ENCODE peak calls at places on chromosomes 2 and 18, in ten cellular contexts. One of them, this sample, is unnamed.

GRCh38 chr2:226721541-226721940 is 78.1 kb downstream of the IRS1 start:
- DNase-seq in skeletal muscle cell: no peak
- DNase-seq in H54: no peak
- DNase-seq in tibial artery: peak; percentile 44
- DNase-seq in cardiac fibroblast: peak; percentile 66
- DNase-seq in HL-60: no peak
- DNase-seq in B cell: no peak
- DNase-seq in foreskin fibroblast: peak; percentile 81
- DNase-seq in GM20000: no peak
- DNase-seq in omental fat pad: no peak
- DNase-seq in this sample: no peak

GRCh38 chr2:54708584-54709340 is 14.7 kb upstream of the EML6 start:
- DNase-seq in GM20000: no peak
- DNase-seq in HL-60: no peak
- DNase-seq in omental fat pad: no peak
- DNase-seq in B cell: no peak
- DNase-seq in cardiac fibroblast: peak; percentile 24
- DNase-seq in tibial artery: peak; percentile 51
- DNase-seq in foreskin fibroblast: peak; percentile 45
- DNase-seq in skeletal muscle cell: no peak
- DNase-seq in H54: no peak
- DNase-seq in this sample: no peak

GRCh38 chr2:117760916-117761315 is 53.6 kb upstream of the DDX18 start:
- DNase-seq in H54: no peak
- DNase-seq in GM20000: no peak
- DNase-seq in B cell: no peak
- DNase-seq in omental fat pad: no peak
- DNase-seq in skeletal muscle cell: no peak
- DNase-seq in foreskin fibroblast: peak; percentile 8
- DNase-seq in cardiac fibroblast: no peak
- DNase-seq in tibial artery: no peak
- DNase-seq in HL-60: no peak
- DNase-seq in this sample: no peak

GRCh38 chr2:160194351-160194750 is 5.7 kb downstream of the ITGB6 start:
- DNase-seq in skeletal muscle cell: no peak
- DNase-seq in cardiac fibroblast: no peak
- DNase-seq in HL-60: no peak
- DNase-seq in H54: no peak
- DNase-seq in tibial artery: no peak
- DNase-seq in GM20000: no peak
- DNase-seq in B cell: no peak
- DNase-seq in omental fat pad: no peak
- DNase-seq in foreskin fibroblast: peak; percentile 60
- DNase-seq in this sample: no peak

GRCh38 chr18:2654105-2654827 is 1.3 kb upstream of the SMCHD1 start:
- DNase-seq in H54: no peak
- DNase-seq in foreskin fibroblast: no peak
- DNase-seq in HL-60: no peak
- DNase-seq in cardiac fibroblast: no peak
- DNase-seq in skeletal muscle cell: no peak
- DNase-seq in tibial artery: no peak
- DNase-seq in B cell: no peak
- DNase-seq in GM20000: no peak
- DNase-seq in omental fat pad: no peak
- DNase-seq in this sample: no peak

GRCh38 chr2:242040681-242041080 is 171.2 kb downstream of the RTP5 start:
- DNase-seq in omental fat pad: no peak
- DNase-seq in cardiac fibroblast: no peak
- DNase-seq in tibial artery: no peak
- DNase-seq in GM20000: no peak
- DNase-seq in H54: no peak
- DNase-seq in B cell: no peak
- DNase-seq in HL-60: no peak
- DNase-seq in skeletal muscle cell: no peak
- DNase-seq in foreskin fibroblast: no peak
- DNase-seq in this sample: no peak

GRCh38 chr2:234827096-234827860 is 124.5 kb upstream of the SH3BP4 start:
- DNase-seq in H54: no peak
- DNase-seq in omental fat pad: no peak
- DNase-seq in B cell: peak; percentile 14
- DNase-seq in foreskin fibroblast: peak; percentile 55
- DNase-seq in cardiac fibroblast: peak; percentile 43
- DNase-seq in HL-60: no peak
- DNase-seq in GM20000: no peak
- DNase-seq in skeletal muscle cell: no peak
- DNase-seq in tibial artery: no peak
- DNase-seq in this sample: no peak

GRCh38 chr2:141015339-141016047 is 1115.3 kb downstream of the LRP1B start:
- DNase-seq in HL-60: no peak
- DNase-seq in H54: no peak
- DNase-seq in skeletal muscle cell: no peak
- DNase-seq in GM20000: no peak
- DNase-seq in foreskin fibroblast: no peak
- DNase-seq in omental fat pad: no peak
- DNase-seq in B cell: no peak
- DNase-seq in tibial artery: no peak
- DNase-seq in cardiac fibroblast: peak; percentile 11
- DNase-seq in this sample: no peak

GRCh38 chr2:74512744-74513604 is 1.3 kb upstream of the TLX2 start:
- DNase-seq in cardiac fibroblast: no peak
- DNase-seq in tibial artery: no peak
- DNase-seq in skeletal muscle cell: no peak
- DNase-seq in H54: no peak
- DNase-seq in GM20000: no peak
- DNase-seq in B cell: no peak
- DNase-seq in foreskin fibroblast: no peak
- DNase-seq in omental fat pad: no peak
- DNase-seq in HL-60: no peak
- DNase-seq in this sample: no peak

GRCh38 chr2:191864623-191865521 is 18.0 kb upstream of the CAVIN2 start:
- DNase-seq in foreskin fibroblast: peak; percentile 68
- DNase-seq in H54: no peak
- DNase-seq in tibial artery: no peak
- DNase-seq in B cell: no peak
- DNase-seq in skeletal muscle cell: no peak
- DNase-seq in cardiac fibroblast: peak; percentile 55
- DNase-seq in omental fat pad: no peak
- DNase-seq in HL-60: no peak
- DNase-seq in GM20000: no peak
- DNase-seq in this sample: no peak

GRCh38 chr18:7902399-7902839 is 335.3 kb downstream of the PTPRM start:
- DNase-seq in omental fat pad: no peak
- DNase-seq in B cell: no peak
- DNase-seq in GM20000: no peak
- DNase-seq in foreskin fibroblast: peak; percentile 63
- DNase-seq in skeletal muscle cell: no peak
- DNase-seq in H54: no peak
- DNase-seq in tibial artery: no peak
- DNase-seq in HL-60: no peak
- DNase-seq in cardiac fibroblast: peak; percentile 57
- DNase-seq in this sample: no peak

GRCh38 chr2:45128580-45128997 is 119.3 kb upstream of the SIX2 start:
- DNase-seq in HL-60: peak; percentile 12
- DNase-seq in omental fat pad: peak; percentile 74
- DNase-seq in foreskin fibroblast: peak; percentile 97
- DNase-seq in B cell: no peak
- DNase-seq in GM20000: no peak
- DNase-seq in cardiac fibroblast: peak; percentile 98
- DNase-seq in skeletal muscle cell: peak; percentile 96
- DNase-seq in tibial artery: no peak
- DNase-seq in H54: peak; percentile 61
- DNase-seq in this sample: no peak

GRCh38 chr2:37555457-37555856 is 116.0 kb downstream of the CDC42EP3 start:
- DNase-seq in omental fat pad: no peak
- DNase-seq in foreskin fibroblast: no peak
- DNase-seq in skeletal muscle cell: no peak
- DNase-seq in HL-60: peak; percentile 50
- DNase-seq in H54: no peak
- DNase-seq in tibial artery: no peak
- DNase-seq in B cell: peak; percentile 80
- DNase-seq in cardiac fibroblast: no peak
- DNase-seq in GM20000: no peak
- DNase-seq in this sample: no peak

GRCh38 chr18:59784694-59785093 is 87.5 kb upstream of the CCBE1 start:
- DNase-seq in B cell: no peak
- DNase-seq in foreskin fibroblast: no peak
- DNase-seq in GM20000: no peak
- DNase-seq in skeletal muscle cell: no peak
- DNase-seq in tibial artery: no peak
- DNase-seq in H54: no peak
- DNase-seq in HL-60: no peak
- DNase-seq in omental fat pad: no peak
- DNase-seq in cardiac fibroblast: no peak
- DNase-seq in this sample: no peak

GRCh38 chr2:74983606-74984005 is 25.2 kb downstream of the POLE4 start:
- DNase-seq in H54: no peak
- DNase-seq in skeletal muscle cell: no peak
- DNase-seq in omental fat pad: no peak
- DNase-seq in tibial artery: no peak
- DNase-seq in GM20000: no peak
- DNase-seq in foreskin fibroblast: no peak
- DNase-seq in cardiac fibroblast: no peak
- DNase-seq in B cell: no peak
- DNase-seq in HL-60: no peak
- DNase-seq in this sample: no peak

GRCh38 chr2:46353509-46353908 is 56.3 kb downstream of the EPAS1 start:
- DNase-seq in GM20000: no peak
- DNase-seq in H54: no peak
- DNase-seq in cardiac fibroblast: no peak
- DNase-seq in omental fat pad: no peak
- DNase-seq in HL-60: no peak
- DNase-seq in B cell: no peak
- DNase-seq in skeletal muscle cell: no peak
- DNase-seq in foreskin fibroblast: no peak
- DNase-seq in tibial artery: no peak
- DNase-seq in this sample: no peak

This sample was measured in Peyer's patch.